ENCODE peak calls at places on chromosomes 2 and 18, in nine cellular contexts. Y, L, P, C, D, F, H, T and R are unnamed samples.

GRCh38 chr2:180033993-180034894 is 27.1 kb upstream of the CWC22 start:
- DNase-seq in Y (no peak), L (no peak), P (no peak), C (no peak), D (no peak), F (peak; percentile 14), H (peak; percentile 91), T (no peak), R (peak; percentile 65)

GRCh38 chr2:44686561-44686960 is 254.9 kb upstream of the SIX3 start:
- DNase-seq in Y (peak; percentile 20), L (no peak), P (peak; percentile 2), C (no peak), D (peak; percentile 36), F (no peak), H (no peak), T (peak; percentile 62), R (no peak)

GRCh38 chr18:35361570-35362321 is 15.4 kb downstream of the ZNF396 start:
- DNase-seq in Y (no peak), L (no peak), P (no peak), C (no peak), D (no peak), F (no peak), H (no peak), T (no peak), R (no peak)

GRCh38 chr2:120620025-120620793 is 115.5 kb upstream of the GLI2 start:
- DNase-seq in Y (no peak), L (no peak), P (no peak), C (no peak), D (peak; percentile 50), F (no peak), H (no peak), T (no peak), R (no peak)

GRCh38 chr2:26811791-26812454 is 26.1 kb downstream of the CENPA start:
- DNase-seq in Y (no peak), L (no peak), P (no peak), C (no peak), D (no peak), F (no peak), H (no peak), T (no peak), R (no peak)

GRCh38 chr2:216555274-216555673 is 56.6 kb downstream of the RPL37A start:
- DNase-seq in Y (peak; percentile 35), L (no peak), P (no peak), C (peak; percentile 43), D (no peak), F (no peak), H (peak; percentile 76), T (peak; percentile 14), R (peak; percentile 18)

GRCh38 chr2:186544255-186544675 is 45.6 kb upstream of the ITGAV start:
- DNase-seq in Y (peak; percentile 64), L (no peak), P (no peak), C (no peak), D (peak; percentile 39), F (no peak), H (peak; percentile 61), T (peak; percentile 94), R (no peak)

GRCh38 chr2:59920961-59921360 is 632.5 kb downstream of the BCL11A start:
- DNase-seq in Y (no peak), L (no peak), P (no peak), C (no peak), D (no peak), F (no peak), H (no peak), T (no peak), R (no peak)

GRCh38 chr2:25608718-25609117 is 64.7 kb downstream of the DTNB start:
- DNase-seq in Y (no peak), L (no peak), P (no peak), C (no peak), D (no peak), F (no peak), H (no peak), T (no peak), R (no peak)

GRCh38 chr18:13387856-13388548 is 169.4 kb downstream of the LDLRAD4 start:
- DNase-seq in Y (no peak), L (no peak), P (peak; percentile 19), C (no peak), D (peak; percentile 65), F (no peak), H (no peak), T (no peak), R (no peak)

GRCh38 chr2:65393743-65394422 is 38.5 kb downstream of the SPRED2 start:
- DNase-seq in Y (no peak), L (no peak), P (no peak), C (no peak), D (no peak), F (no peak), H (no peak), T (no peak), R (no peak)

GRCh38 chr18:57748770-57749603 is 54.1 kb downstream of the ATP8B1 start:
- DNase-seq in Y (no peak), L (no peak), P (no peak), C (no peak), D (no peak), F (no peak), H (peak; percentile 97), T (no peak), R (peak; percentile 44)

GRCh38 chr2:74226648-74227213 is 28.3 kb downstream of the MTHFD2 start:
- DNase-seq in Y (no peak), L (no peak), P (no peak), C (no peak), D (no peak), F (no peak), H (peak; percentile 9), T (no peak), R (no peak)

GRCh38 chr2:40041983-40042382 is 262.9 kb upstream of the THUMPD2 start:
- DNase-seq in Y (peak; percentile 44), L (no peak), P (no peak), C (no peak), D (peak; percentile 49), F (no peak), H (no peak), T (no peak), R (no peak)

GRCh38 chr2:8268172-8268783 is 413.6 kb upstream of the ID2 start:
- DNase-seq in Y (no peak), L (no peak), P (no peak), C (peak; percentile 15), D (no peak), F (no peak), H (peak; percentile 6), T (no peak), R (no peak)

GRCh38 chr2:8985561-8986326 is 17.7 kb downstream of the MBOAT2 start:
- DNase-seq in Y (no peak), L (no peak), P (no peak), C (no peak), D (no peak), F (no peak), H (no peak), T (peak; percentile 88), R (no peak)

GRCh38 chr2:55048925-55049793 is 1.1 kb downstream of the RTN4 start:
- DNase-seq in Y (peak; percentile 72), L (peak; percentile 60), P (no peak), C (peak; percentile 66), D (peak; percentile 76), F (peak; percentile 61), H (peak; percentile 87), T (peak; percentile 77), R (peak; percentile 81)

GRCh38 chr2:127577973-127578372 is 42.5 kb downstream of the MYO7B start:
- DNase-seq in Y (no peak), L (no peak), P (no peak), C (no peak), D (no peak), F (no peak), H (no peak), T (no peak), R (no peak)

GRCh38 chr2:231563378-231563961 is 29.2 kb upstream of the TEX44 start:
- DNase-seq in Y (peak; percentile 83), L (no peak), P (no peak), C (peak; percentile 55), D (peak; percentile 81), F (no peak), H (peak; percentile 59), T (peak; percentile 19), R (peak; percentile 23)

GRCh38 chr2:209334188-209335017 is 89.4 kb upstream of the MAP2 start:
- DNase-seq in Y (peak; percentile 45), L (no peak), P (no peak), C (peak; percentile 85), D (peak; percentile 48), F (peak; percentile 72), H (peak; percentile 84), T (peak; percentile 60), R (peak; percentile 77)

GRCh38 chr2:137383391-137383790 is 580.9 kb upstream of the HNMT start:
- DNase-seq in Y (no peak), L (no peak), P (no peak), C (no peak), D (no peak), F (no peak), H (peak; percentile 31), T (no peak), R (no peak)

GRCh38 chr2:241876528-241877196 is 7.1 kb downstream of the RTP5 start:
- DNase-seq in Y (no peak), L (no peak), P (no peak), C (no peak), D (no peak), F (no peak), H (no peak), T (no peak), R (no peak)

GRCh38 chr2:106885326-106885725 is 641 bp downstream of the ST6GAL2 start:
- DNase-seq in Y (no peak), L (no peak), P (no peak), C (peak; percentile 8), D (peak; percentile 5), F (no peak), H (peak; percentile 36), T (no peak), R (no peak)

GRCh38 chr18:21129586-21130216 is 18.1 kb upstream of the ROCK1 start:
- DNase-seq in Y (no peak), L (no peak), P (peak; percentile 86), C (no peak), D (peak; percentile 42), F (no peak), H (no peak), T (no peak), R (no peak)

GRCh38 chr2:239769574-239770145 is 255.5 kb downstream of the NDUFA10 start:
- DNase-seq in Y (no peak), L (peak; percentile 21), P (no peak), C (no peak), D (no peak), F (no peak), H (no peak), T (no peak), R (no peak)

GRCh38 chr2:241897231-241897916 is 27.8 kb downstream of the RTP5 start:
- DNase-seq in Y (no peak), L (peak; percentile 5), P (no peak), C (no peak), D (no peak), F (no peak), H (no peak), T (no peak), R (no peak)

GRCh38 chr2:86243950-86244733 is 44.9 kb downstream of the MRPL35 start:
- DNase-seq in Y (no peak), L (no peak), P (no peak), C (no peak), D (no peak), F (no peak), H (no peak), T (no peak), R (no peak)

GRCh38 chr18:41444943-41445342 is 510.1 kb upstream of the PIK3C3 start:
- DNase-seq in Y (no peak), L (no peak), P (no peak), C (no peak), D (no peak), F (no peak), H (no peak), T (no peak), R (no peak)

GRCh38 chr2:100017633-100018032 is 124.8 kb downstream of the AFF3 start:
- DNase-seq in Y (no peak), L (no peak), P (peak; percentile 60), C (no peak), D (no peak), F (no peak), H (peak; percentile 72), T (peak; percentile 63), R (no peak)